ENCODE peak calls at places on chromosomes 7 and 10, in nine cellular contexts. N is HCT116, T is hepatocyte, S is neural progenitor cell, J is GM23338, L is OCI-LY7, I is MM.1S, F is PC-3, Y is SK-N-SH. K is an unnamed sample.

GRCh38 chr7:131586759-131587158 is 30.3 kb upstream of the PODXL start:
- DNase-seq in I (no peak), F (no peak), L (no peak), J (no peak), S (no peak), T (no peak), N (no peak), Y (no peak), K (no peak)

GRCh38 chr10:46020871-46021553 is 9.4 kb downstream of the NCOA4 start:
- DNase-seq in F (no peak), N (no peak), Y (no peak), I (no peak), T (no peak), S (no peak), L (no peak), J (no peak), K (peak; percentile 87)

GRCh38 chr10:92239600-92240288 is 51.1 kb downstream of the CPEB3 start:
- DNase-seq in Y (peak; percentile 86), S (peak; percentile 76), N (no peak), T (peak; percentile 55), F (peak; percentile 23), I (no peak), L (peak; percentile 38), J (peak; percentile 61), K (peak; percentile 69)

GRCh38 chr10:70480254-70480861 is 1.8 kb downstream of the PALD1 start:
- DNase-seq in S (no peak), F (no peak), L (peak; percentile 86), I (peak; percentile 92), N (no peak), J (no peak), T (no peak), Y (no peak), K (no peak)

GRCh38 chr10:63175534-63175933 is 42.4 kb downstream of the NRBF2 start:
- DNase-seq in T (no peak), L (no peak), N (no peak), Y (no peak), S (no peak), J (no peak), I (no peak), F (no peak), K (no peak)

GRCh38 chr7:69180662-69181061 is 417.6 kb upstream of the AUTS2 start:
- DNase-seq in T (no peak), N (no peak), L (no peak), I (no peak), S (no peak), F (no peak), J (no peak), Y (no peak), K (no peak)

GRCh38 chr10:77609781-77610272 is 27.8 kb downstream of the KCNMA1 start:
- DNase-seq in S (no peak), Y (no peak), T (peak; percentile 19), F (no peak), J (no peak), L (no peak), I (peak; percentile 60), N (no peak), K (peak; percentile 16)

GRCh38 chr10:128001886-128002285 is 95.0 kb downstream of the PTPRE start:
- DNase-seq in Y (no peak), S (no peak), F (no peak), I (no peak), L (no peak), T (no peak), N (no peak), J (no peak), K (no peak)

GRCh38 chr7:95867309-95867708 is 95.0 kb downstream of the DYNC1I1 start:
- DNase-seq in Y (no peak), L (no peak), I (peak; percentile 99), F (no peak), S (peak; percentile 10), N (no peak), J (peak; percentile 78), T (no peak), K (no peak)

GRCh38 chr7:22663319-22663718 is 63.7 kb upstream of the IL6 start:
- DNase-seq in J (no peak), F (peak; percentile 10), S (no peak), I (no peak), L (no peak), N (no peak), Y (no peak), T (no peak), K (peak; percentile 78)

GRCh38 chr10:117662790-117663540 is 120.4 kb downstream of the EMX2 start:
- DNase-seq in F (no peak), S (no peak), L (no peak), T (no peak), J (no peak), Y (no peak), N (no peak), I (no peak), K (no peak)

GRCh38 chr10:92493362-92493761 is 80.5 kb downstream of the IDE start:
- DNase-seq in N (no peak), I (no peak), T (no peak), L (no peak), S (no peak), F (no peak), Y (peak; percentile 52), J (no peak), K (no peak)

GRCh38 chr7:84092207-84092606 is 102.4 kb downstream of the SEMA3A start:
- DNase-seq in S (no peak), N (no peak), I (no peak), L (no peak), F (peak; percentile 35), Y (no peak), J (no peak), T (no peak), K (no peak)

GRCh38 chr7:47670738-47671137 is 88.8 kb upstream of the TNS3 start:
- DNase-seq in F (no peak), N (no peak), Y (no peak), J (peak; percentile 14), T (no peak), I (peak; percentile 98), S (no peak), L (peak; percentile 99), K (no peak)

GRCh38 chr7:136104269-136104603 is 127.1 kb upstream of the MTPN start:
- DNase-seq in Y (no peak), S (no peak), F (no peak), I (no peak), J (no peak), L (no peak), T (no peak), N (no peak), K (peak; percentile 13)

GRCh38 chr10:26890956-26891355 is 30.2 kb upstream of the ABI1 start:
- DNase-seq in S (peak; percentile 76), L (peak; percentile 59), J (peak; percentile 85), F (peak; percentile 82), T (peak; percentile 75), N (peak; percentile 62), I (peak; percentile 77), Y (peak; percentile 52), K (peak; percentile 78)

GRCh38 chr7:105874055-105874454 is 2.3 kb downstream of the ATXN7L1 start:
- DNase-seq in I (no peak), N (no peak), T (no peak), L (no peak), F (no peak), J (no peak), Y (no peak), S (no peak), K (no peak)

GRCh38 chr10:110408943-110409342 is 88.8 kb upstream of the DUSP5 start:
- DNase-seq in L (no peak), I (no peak), N (no peak), T (no peak), J (no peak), F (no peak), S (no peak), Y (no peak), K (no peak)

GRCh38 chr7:100588438-100588837 is 2.3 kb downstream of the FBXO24 start:
- DNase-seq in Y (peak; percentile 72), S (peak; percentile 41), N (no peak), L (peak; percentile 57), J (no peak), I (no peak), F (peak; percentile 36), T (peak; percentile 23), K (peak; percentile 49)

GRCh38 chr10:108051218-108051617 is 886.7 kb upstream of the SORCS1 start:
- DNase-seq in S (no peak), L (no peak), T (no peak), F (no peak), N (no peak), Y (no peak), I (no peak), J (no peak), K (peak; percentile 37)
- H4K20me1 ChIP-seq in S (no peaks in the 10 kb centered on the region), L (no peaks in the 10 kb centered on the region), T (no peaks in the 10 kb centered on the region), F (no peaks in the 10 kb centered on the region), N (no peaks in the 10 kb centered on the region), Y (no peaks in the 10 kb centered on the region), I (no peaks in the 10 kb centered on the region), J (no peaks in the 10 kb centered on the region), K (no peaks in the 10 kb centered on the region)

DNA sequence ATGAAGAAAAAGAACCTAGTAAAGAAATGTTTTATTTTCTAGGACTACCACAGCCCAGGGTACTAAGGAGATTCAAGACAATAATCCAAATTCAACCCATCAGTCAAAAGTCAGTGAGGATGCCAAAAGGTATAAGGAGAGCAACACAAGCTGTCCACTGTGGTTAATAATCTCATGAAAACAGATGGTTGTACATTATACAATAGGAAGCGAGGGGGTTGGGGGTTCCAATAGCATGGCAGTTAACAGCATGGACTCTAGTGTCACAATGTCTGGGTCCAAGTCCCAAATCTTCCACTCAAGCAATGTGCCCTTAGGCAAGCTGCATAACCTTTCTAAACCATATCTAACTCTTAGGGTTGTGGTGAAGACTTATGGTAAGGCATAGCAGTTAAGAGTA is 35.1 kb downstream of the BRAF start:
- DNase-seq in T (no peak), N (no peak), F (no peak), I (no peak), L (no peak), S (no peak), Y (no peak), J (no peak), K (no peak)
- TF ChIP-seq EZH2phosphoT487 in T (no peak), N (no peak), F (no peak), I (no peak), L (no peak), S (no peak), Y (no peak), J (no peak), K (no peak)

GRCh38 chr10:48716393-48716792 is 31.7 kb downstream of the WDFY4 start:
- DNase-seq in F (no peak), S (no peak), Y (no peak), J (peak; percentile 41), I (no peak), T (no peak), N (no peak), L (no peak), K (no peak)
- H4K20me1 ChIP-seq in F (no peaks in the 10 kb centered on the region), S (no peaks in the 10 kb centered on the region), Y (no peaks in the 10 kb centered on the region), J (no peaks in the 10 kb centered on the region), I (no peaks in the 10 kb centered on the region), T (no peaks in the 10 kb centered on the region), N (no peaks in the 10 kb centered on the region), L (no peaks in the 10 kb centered on the region), K (no peaks in the 10 kb centered on the region)

DNA sequence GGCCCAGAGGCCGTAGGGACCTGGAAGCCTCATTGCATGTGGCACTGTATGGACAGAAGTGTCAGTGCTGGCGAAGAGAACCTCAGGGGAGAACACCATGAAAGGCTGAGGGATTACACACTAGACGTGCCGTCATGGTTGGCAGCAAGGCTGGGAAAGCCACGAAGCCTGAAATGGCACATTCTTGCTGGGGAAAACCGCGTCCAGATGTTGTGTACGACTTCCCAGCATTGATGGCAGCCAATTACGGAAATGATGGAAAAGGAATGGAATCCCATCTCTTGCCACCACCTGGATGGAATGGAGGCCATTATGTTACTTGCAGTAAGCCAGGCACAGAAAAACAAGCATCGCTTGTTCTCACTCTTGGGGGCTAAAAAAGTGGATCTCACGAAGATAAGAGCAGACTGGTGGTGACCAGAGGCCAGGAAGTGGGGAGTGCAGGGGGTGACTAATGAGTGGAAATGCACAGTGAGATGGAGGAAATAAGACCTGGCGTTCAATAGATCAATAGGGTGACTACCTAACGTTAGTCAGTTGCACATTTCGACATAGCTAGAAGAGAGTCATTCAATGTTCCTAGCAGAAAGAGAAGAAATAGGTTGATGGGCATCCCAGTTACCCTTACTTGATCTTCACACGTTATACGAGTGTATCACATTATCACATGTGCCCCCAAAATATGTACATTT is 14.6 kb upstream of the PWWP2B start:
- DNase-seq in I (no peak), J (no peak), N (no peak), Y (no peak), T (no peak), F (no peak), S (no peak), L (no peak), K (peak; percentile 89)
- TF ChIP-seq EZH2phosphoT487 in I (no peak), J (no peak), N (no peak), Y (no peak), T (no peak), F (no peak), S (no peak), L (no peak), K (no peak)